ENCODE peak calls at places on chromosomes 3 and 15, in four cellular contexts. Y is upper lobe of left lung, X is ovary, J is activated B cell treated with CpG ODN at 0.5 μM for 24 hours. K is an unnamed sample.

GRCh38 chr3:193176690-193177089 is 64.3 kb upstream of the PLAAT1 start:
- DNase-seq in Y (no peak), X (no peak), J (no peak), K (no peak)

GRCh38 chr15:48086582-48086981 is 34.2 kb upstream of the SLC24A5 start:
- DNase-seq in Y (no peak), X (no peak), J (no peak), K (no peak)

GRCh38 chr3:38542401-38543298 is 46.5 kb downstream of the EXOG start:
- DNase-seq in Y (no peak), X (no peak), J (no peak), K (no peak)

GRCh38 chr3:71515640-71516383 is 67.7 kb downstream of the FOXP1 start:
- DNase-seq in Y (no peak), X (no peak), J (no peak), K (no peak)

GRCh38 chr15:85706779-85707518 is 87.8 kb downstream of the KLHL25 start:
- DNase-seq in Y (peak), X (peak), J (peak), K (no peak)

GRCh38 chr3:152190636-152191183 is 78.0 kb upstream of the MBNL1 start:
- DNase-seq in Y (no peak), X (no peak), J (no peak), K (no peak)

GRCh38 chr3:35745802-35746484 is 106.6 kb downstream of the ARPP21 start:
- DNase-seq in Y (no peak), X (no peak), J (no peak), K (no peak)

GRCh38 chr3:183537295-183537730 is 18.2 kb downstream of the KLHL6 start:
- DNase-seq in Y (peak), X (no peak), J (no peak), K (no peak)

GRCh38 chr15:50251638-50252182 is 13.8 kb downstream of the HDC start:
- DNase-seq in Y (no peak), X (no peak), J (no peak), K (no peak)

GRCh38 chr15:45458746-45459403 is 63.7 kb downstream of the SLC30A4 start:
- DNase-seq in Y (peak), X (peak), J (peak), K (no peak)

GRCh38 chr3:39911465-39912309 is 102.3 kb downstream of the MYRIP start:
- DNase-seq in Y (no peak), X (no peak), J (no peak), K (no peak)

GRCh38 chr3:83934208-83935150 is 1024.3 kb upstream of the CADM2 start:
- DNase-seq in Y (no peak), X (no peak), J (no peak), K (no peak)

DNA sequence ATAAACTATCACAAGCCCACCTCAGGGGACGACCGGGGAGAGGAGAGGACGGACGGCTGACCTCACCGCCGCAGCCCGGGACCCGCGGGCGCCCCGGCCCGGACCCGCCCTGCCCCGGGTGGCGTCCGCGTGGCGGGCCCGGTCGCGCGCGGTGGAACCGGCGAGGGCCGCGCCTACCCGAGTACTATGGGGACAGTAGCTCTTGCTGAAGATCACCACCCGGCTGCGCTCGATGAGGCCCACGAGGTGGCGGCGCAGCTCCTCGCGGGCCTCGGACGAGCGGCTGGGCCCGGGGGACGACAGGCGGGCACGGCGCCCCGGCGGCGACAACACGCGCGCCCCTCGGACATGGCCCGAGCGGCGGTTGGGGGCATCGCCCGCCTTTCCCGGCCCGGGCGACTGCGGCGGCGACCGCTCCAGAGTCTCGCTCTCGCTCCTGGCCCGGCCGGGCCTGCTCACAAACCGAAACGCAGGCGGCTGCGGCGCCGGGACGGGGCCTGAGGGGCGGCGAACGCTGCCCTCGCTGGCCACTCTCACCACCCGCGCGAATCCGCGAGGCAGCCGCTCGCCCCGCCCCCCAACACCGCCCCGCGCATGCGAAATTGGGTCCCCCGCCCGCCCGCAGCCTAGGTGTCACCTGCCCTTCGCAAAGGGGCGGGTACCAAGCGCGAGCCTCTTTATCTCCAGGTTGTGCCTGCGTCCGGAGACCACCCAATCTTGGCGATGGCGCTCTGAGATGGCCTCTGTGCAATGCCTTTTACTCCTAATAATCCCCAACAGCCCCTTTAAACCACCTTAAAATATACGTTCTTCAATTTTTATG is at the start of gene TXNRD3:
- DNase-seq in Y (peak), X (peak), J (peak), K (peak)
- TF ChIP-seq CTCF in Y (peak), X (no peak), J (no peak), K (peak)

DNA sequence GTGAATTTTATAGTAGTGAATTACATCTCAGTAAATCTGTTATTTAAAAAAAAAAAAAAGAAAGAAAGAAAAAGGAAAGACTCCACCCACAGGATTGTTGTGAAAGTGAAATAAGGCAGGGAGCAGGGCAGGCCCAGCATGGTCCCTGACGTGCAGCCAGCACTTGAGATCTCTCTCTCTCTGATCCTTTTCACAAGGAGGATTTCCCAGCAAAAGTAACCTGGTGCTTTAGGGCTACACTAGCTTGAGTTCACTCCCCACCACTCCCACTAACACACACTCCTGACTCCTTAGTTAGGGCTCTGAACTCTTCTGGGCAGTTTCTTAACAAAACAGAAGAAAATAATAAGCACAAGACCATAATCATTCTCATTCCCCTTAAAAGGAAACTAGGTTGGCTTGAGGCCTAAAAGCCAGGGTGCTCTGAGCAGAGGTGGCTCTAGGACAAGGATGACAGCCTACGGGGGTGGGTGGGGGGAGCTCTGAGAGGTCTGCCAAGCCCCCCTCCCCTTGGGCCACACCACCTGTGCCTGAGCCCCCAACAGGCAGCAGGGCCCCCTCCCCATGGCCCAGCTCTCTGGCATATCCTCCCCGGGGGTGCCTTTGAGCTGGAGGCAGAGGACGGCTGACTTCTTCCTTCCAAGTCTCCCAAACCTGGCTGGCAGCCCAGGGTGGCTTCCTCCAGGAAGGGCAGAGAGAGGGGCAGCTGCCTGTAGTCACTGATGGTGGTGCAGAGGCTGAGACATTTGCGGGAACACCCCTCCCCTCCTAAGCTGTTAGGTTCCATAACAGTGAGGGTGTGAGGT is 831 bp downstream of the TMEM40 start:
- DNase-seq in Y (peak), X (peak), J (no peak), K (no peak)
- TF ChIP-seq CTCF in Y (no peak), X (no peak), J (no peak), K (no peak)

GRCh38 chr3:10743366-10744097 is 72.5 kb upstream of the SLC6A11 start:
- DNase-seq in Y (no peak), X (no peak), J (no peak), K (no peak)

GRCh38 chr3:10745392-10745791 is 70.6 kb upstream of the SLC6A11 start:
- DNase-seq in Y (no peak), X (no peak), J (no peak), K (no peak)

GRCh38 chr3:10742031-10742671 is 73.9 kb upstream of the SLC6A11 start:
- DNase-seq in Y (no peak), X (no peak), J (no peak), K (no peak)

GRCh38 chr3:10746001-10746400 is 70.0 kb upstream of the SLC6A11 start:
- DNase-seq in Y (no peak), X (no peak), J (no peak), K (peak)

DNA sequence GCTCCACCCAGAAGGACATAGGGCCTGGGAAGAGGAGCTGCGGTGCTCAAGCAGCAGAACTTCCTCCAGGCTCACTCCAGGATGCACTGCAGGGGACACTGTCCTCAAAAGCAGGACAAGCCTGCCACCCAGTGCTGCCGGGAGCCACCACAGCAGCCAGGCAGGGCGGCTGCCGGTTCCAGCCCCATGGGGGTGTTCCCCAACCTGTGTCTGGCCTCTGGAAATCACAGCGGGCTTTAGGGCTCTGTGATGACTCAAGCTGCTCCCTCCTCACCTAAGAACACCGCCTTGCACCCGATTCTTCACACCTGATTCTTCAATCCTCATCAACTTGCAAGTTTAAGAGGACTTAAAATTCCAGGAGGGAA is 71.9 kb upstream of the SLC6A11 start:
- DNase-seq in Y (no peak), X (no peak), J (no peak), K (no peak)
- TF ChIP-seq CTCF in Y (no peak), X (no peak), J (no peak), K (no peak)

GRCh38 chr15:89035658-89036057 is 52.6 kb upstream of the ABHD2 start:
- DNase-seq in Y (no peak), X (no peak), J (no peak), K (no peak)

GRCh38 chr15:89030311-89030710 is 57.9 kb upstream of the ABHD2 start:
- DNase-seq in Y (no peak), X (no peak), J (no peak), K (no peak)

GRCh38 chr15:89038146-89038545 is 50.1 kb upstream of the ABHD2 start:
- DNase-seq in Y (no peak), X (no peak), J (no peak), K (no peak)

DNA sequence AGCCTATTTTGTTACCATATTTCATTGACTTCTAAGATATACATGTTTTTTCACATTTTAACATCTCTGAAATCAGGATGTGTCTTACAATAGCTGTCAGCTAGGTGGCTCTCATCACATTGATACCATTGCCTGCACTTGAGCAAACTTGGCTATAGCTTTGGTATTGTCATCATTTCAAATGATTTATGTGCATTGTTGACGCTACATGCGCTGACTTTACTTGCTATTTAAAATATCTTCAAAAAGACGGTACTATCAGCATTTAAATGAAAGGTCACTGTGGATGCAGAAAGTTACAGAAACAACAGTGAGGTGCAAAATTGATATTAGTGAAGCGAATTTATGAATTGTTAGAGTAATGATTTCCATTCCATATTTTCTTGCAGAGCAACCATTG is 54.0 kb upstream of the ABHD2 start:
- DNase-seq in Y (no peak), X (no peak), J (no peak), K (no peak)
- TF ChIP-seq CTCF in Y (no peak), X (no peak), J (no peak), K (peak)

GRCh38 chr3:173275740-173276139 is 121.8 kb upstream of the NLGN1 start:
- DNase-seq in Y (no peak), X (no peak), J (no peak), K (no peak)
- TF ChIP-seq CTCF in Y (no peak), X (no peak), J (no peak), K (peak)

DNA sequence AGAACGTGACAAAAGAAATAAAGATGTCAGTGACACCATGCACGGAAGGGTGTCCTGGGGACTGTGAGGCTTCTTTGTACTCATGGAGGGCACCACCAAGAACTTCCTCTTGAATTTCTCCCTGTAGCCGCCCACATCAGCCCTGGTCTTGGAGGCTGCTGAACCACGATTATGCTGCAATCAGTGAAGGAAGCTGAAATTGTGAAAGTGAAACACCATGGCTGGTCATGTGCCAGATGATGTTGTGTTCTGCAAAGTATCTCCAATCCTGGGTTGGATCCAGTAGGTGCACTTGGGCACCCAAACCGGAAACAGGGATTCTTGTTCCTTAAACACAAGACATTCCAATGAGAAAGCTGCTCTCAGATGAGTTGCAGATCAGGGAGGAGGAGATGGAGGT is 104.4 kb upstream of the GOLGA6L6 start:
- DNase-seq in Y (peak), X (no peak), J (no peak), K (no peak)
- TF ChIP-seq CTCF in Y (no peak), X (no peak), J (no peak), K (no peak)

GRCh38 chr15:31590609-31591008 is 264.0 kb downstream of the KLF13 start:
- DNase-seq in Y (no peak), X (no peak), J (no peak), K (no peak)

GRCh38 chr15:31587583-31587982 is 260.9 kb downstream of the KLF13 start:
- DNase-seq in Y (no peak), X (no peak), J (no peak), K (no peak)

GRCh38 chr15:31584195-31584594 is 257.6 kb downstream of the KLF13 start:
- DNase-seq in Y (no peak), X (no peak), J (no peak), K (no peak)

GRCh38 chr15:31585231-31585630 is 258.6 kb downstream of the KLF13 start:
- DNase-seq in Y (no peak), X (no peak), J (no peak), K (no peak)

GRCh38 chr15:31586841-31587240 is 260.2 kb downstream of the KLF13 start:
- DNase-seq in Y (no peak), X (no peak), J (no peak), K (no peak)
- TF ChIP-seq CTCF in Y (no peak), X (no peak), J (no peak), K (no peak)

DNA sequence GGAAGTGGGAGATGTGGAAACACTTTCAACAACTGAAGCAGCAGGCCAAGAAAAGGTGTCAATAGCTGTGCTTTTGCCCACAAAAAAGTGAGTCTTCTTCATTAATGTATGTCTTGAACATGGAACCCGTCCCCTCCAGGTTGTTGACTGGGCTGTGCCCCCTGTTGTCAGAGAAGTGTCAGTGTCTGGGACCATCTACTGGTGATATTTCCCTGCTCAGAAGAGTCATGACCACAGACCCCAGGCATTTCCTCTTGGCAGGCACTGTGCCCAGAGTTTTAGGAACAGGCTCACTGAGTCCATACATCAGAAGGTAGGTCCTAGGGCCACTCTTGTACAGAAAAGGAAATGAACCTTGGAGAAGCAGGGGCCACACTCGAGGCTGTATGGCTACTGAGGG is 54.8 kb upstream of the LARS2 start:
- DNase-seq in Y (no peak), X (no peak), J (no peak), K (no peak)
- TF ChIP-seq CTCF in Y (no peak), X (no peak), J (no peak), K (no peak)

DNA sequence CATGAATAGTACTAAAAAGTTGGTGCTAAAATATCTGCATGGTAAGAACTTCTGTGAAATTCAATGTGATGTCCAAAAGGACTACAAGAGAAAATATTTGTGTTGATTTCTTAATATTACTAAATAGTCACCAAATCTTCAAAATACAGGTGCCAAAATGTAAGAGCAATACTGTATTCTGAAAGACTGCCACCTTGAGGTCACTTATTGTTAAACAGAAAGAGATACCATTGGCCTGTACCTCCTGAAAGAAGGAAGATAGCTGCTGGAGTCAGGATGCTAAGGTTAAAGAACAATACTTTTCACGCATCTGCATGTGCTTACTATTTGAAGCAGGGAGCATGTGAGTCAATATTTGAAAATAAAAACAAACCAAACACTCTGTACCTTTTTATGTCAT is 72.0 kb upstream of the LSAMP start:
- DNase-seq in Y (no peak), X (no peak), J (no peak), K (no peak)
- TF ChIP-seq CTCF in Y (no peak), X (no peak), J (no peak), K (peak)

DNA sequence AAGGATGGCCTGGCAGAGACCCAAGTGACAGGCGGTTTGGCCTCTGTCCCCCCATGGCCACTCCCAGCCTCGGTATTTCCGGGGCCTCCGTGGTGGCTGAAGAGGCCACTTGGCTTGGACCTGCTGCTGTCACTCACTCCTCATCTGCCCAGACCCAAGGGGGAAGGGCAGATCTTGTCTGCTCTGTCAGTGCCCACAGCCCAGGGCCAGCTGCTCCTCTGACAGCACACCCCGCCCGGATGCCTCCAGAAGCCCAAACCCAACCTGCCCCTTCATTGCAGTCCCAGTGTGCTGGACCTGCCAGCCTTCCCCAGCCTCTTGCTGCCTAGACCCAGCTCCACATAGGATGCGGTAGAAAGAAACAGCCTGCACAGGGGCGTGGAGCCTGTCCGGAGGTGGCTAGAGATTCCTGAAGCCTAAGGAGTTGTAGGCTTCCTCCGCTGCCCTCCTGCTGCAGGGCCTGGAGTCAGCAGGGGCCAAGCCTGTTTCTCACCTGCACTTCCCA is 52.0 kb downstream of the MAGEF1 start:
- DNase-seq in Y (no peak), X (no peak), J (no peak), K (no peak)
- TF ChIP-seq CTCF in Y (no peak), X (no peak), J (no peak), K (no peak)